ENCODE peak calls at places on chromosomes 16 and 17, in four cellular contexts. E is choroid plexus epithelial cell, Z is MM.1S, Y is HCEC 1CT. W is an unnamed sample.

GRCh38 chr17:17181666-17182600 is 24.2 kb downstream of the PLD6 start:
- DNase-seq in E (no peak), Y (no peak), Z (no peak), W (no peak)

GRCh38 chr16:84232969-84233368 is 6.8 kb downstream of the KCNG4 start:
- DNase-seq in Z (no peak), E (no peak), Y (no peak), W (no peak)

GRCh38 chr17:77281904-77282367 is 141.2 kb downstream of the SEC14L1 start:
- DNase-seq in E (no peak), Z (peak), Y (no peak), W (no peak)

GRCh38 chr17:83053021-83053778 is 26.2 kb upstream of the METRNL start:
- DNase-seq in Z (no peak), Y (peak), E (peak), W (no peak)

GRCh38 chr17:28698253-28698941 is 13.3 kb downstream of the PROCA1 start:
- DNase-seq in Y (no peak), E (no peak), Z (no peak), W (no peak)

GRCh38 chr17:74147436-74147835 is 56.0 kb upstream of the RPL38 start:
- DNase-seq in Y (no peak), Z (no peak), E (no peak), W (no peak)

GRCh38 chr16:595094-595528 is 5.2 kb downstream of the RAB40C start:
- DNase-seq in E (no peak), Y (no peak), Z (no peak), W (no peak)

GRCh38 chr16:13904179-13904691 is 15.7 kb upstream of the ERCC4 start:
- DNase-seq in Y (no peak), E (no peak), Z (no peak), W (no peak)

GRCh38 chr16:17144431-17144830 is 326.3 kb downstream of the XYLT1 start:
- DNase-seq in E (no peak), Y (no peak), Z (no peak), W (no peak)

GRCh38 chr17:10649031-10649430 is 8.1 kb downstream of the MYH3 start:
- DNase-seq in Y (peak), Z (no peak), E (peak), W (no peak)

GRCh38 chr17:77592503-77592902 is 366.0 kb upstream of the TNRC6C start:
- DNase-seq in Y (no peak), Z (no peak), E (no peak), W (no peak)

GRCh38 chr17:76726231-76726765 is at the start of gene JMJD6:
- DNase-seq in Y (peak), Z (peak), E (peak), W (peak)

GRCh38 chr16:3997231-3997841 is 116.8 kb upstream of the CREBBP start:
- DNase-seq in E (no peak), Z (no peak), Y (no peak), W (no peak)

GRCh38 chr16:2827831-2828520 is 2.1 kb upstream of the ZG16B start:
- DNase-seq in E (no peak), Z (no peak), Y (no peak), W (no peak)

GRCh38 chr17:63835167-63835720 is 7.2 kb downstream of the SMARCD2 start:
- DNase-seq in E (no peak), Y (no peak), Z (no peak), W (no peak)

GRCh38 chr17:28145348-28145747 is 102.9 kb downstream of the NLK start:
- DNase-seq in Y (peak), E (peak), Z (no peak), W (no peak)

W was measured in GOT3.